ENCODE peak calls at places on chromosomes 12 and 14, in ten cellular contexts. P, C, A, U, J, F, R, B, W and Y are unnamed samples.

GRCh38 chr12:104974626-104975290 is 11.4 kb upstream of the NOPCHAP1 start:
- DNase-seq in J (no peak), F (no peak), P (peak; percentile 44), A (no peak), B (no peak), C (peak; percentile 73), W (peak; percentile 72), U (no peak), R (no peak), Y (no peak)

GRCh38 chr14:93231129-93231979 is 24.3 kb downstream of the UBR7 start:
- DNase-seq in C (no peak), B (no peak), R (no peak), P (no peak), U (no peak), A (no peak), J (no peak), W (peak; percentile 58), F (peak; percentile 72), Y (no peak)

GRCh38 chr12:27549231-27549800 is 25.3 kb downstream of the PPFIBP1 start:
- DNase-seq in J (no peak), A (no peak), B (no peak), F (no peak), U (no peak), R (no peak), W (peak; percentile 93), C (no peak), P (peak; percentile 28), Y (no peak)

GRCh38 chr12:39010406-39010805 is 105.0 kb upstream of the CPNE8 start:
- DNase-seq in A (no peak), F (no peak), W (no peak), P (no peak), R (no peak), C (no peak), U (no peak), B (no peak), J (no peak), Y (no peak)

GRCh38 chr14:101836131-101836530 is 74.6 kb downstream of the PPP2R5C start:
- DNase-seq in P (no peak), F (no peak), J (no peak), C (no peak), R (no peak), A (no peak), B (no peak), W (no peak), U (no peak), Y (no peak)

GRCh38 chr12:44154128-44154527 is 318.2 kb downstream of the TMEM117 start:
- DNase-seq in A (no peak), F (no peak), U (no peak), J (no peak), P (no peak), B (no peak), C (no peak), W (no peak), R (no peak), Y (no peak)

GRCh38 chr12:114903394-114903748 is 219.4 kb upstream of the TBX3 start:
- DNase-seq in C (no peak), B (no peak), W (no peak), R (no peak), A (no peak), U (no peak), F (no peak), P (no peak), J (no peak), Y (no peak)

GRCh38 chr12:4439736-4440135 is 5.9 kb downstream of the FGF6 start:
- DNase-seq in A (no peak), B (no peak), U (no peak), J (no peak), W (no peak), P (no peak), F (no peak), R (no peak), C (no peak), Y (no peak)

GRCh38 chr12:62724947-62725447 is 210.0 kb downstream of the PPM1H start:
- DNase-seq in C (no peak), J (no peak), P (peak; percentile 78), A (no peak), R (no peak), F (no peak), B (no peak), W (peak; percentile 99), U (peak; percentile 80), Y (peak; percentile 67)